ENCODE peak calls at places on chromosome 5, in five cellular contexts. S, V, E, H and X are unnamed samples.

GRCh38 chr5:136020383-136021015 is 8.3 kb upstream of the TGFBI start:
- DNase-seq in H (peak), S (peak), V (peak), E (peak), X (peak)

GRCh38 chr5:38923661-38924451 is 78.0 kb downstream of the OSMR start:
- DNase-seq in H (no peak), V (peak), S (no peak), E (peak), X (peak)

GRCh38 chr5:181152406-181152805 is 5.0 kb downstream of the OR2V2 start:
- DNase-seq in V (no peak), S (no peak), H (peak), E (no peak), X (no peak)

GRCh38 chr5:127696688-127697087 is 6.5 kb upstream of the CCDC192 start:
- DNase-seq in H (peak), E (peak), S (peak), V (no peak), X (no peak)

GRCh38 chr5:141714542-141715303 is 32.7 kb upstream of the ARAP3 start:
- DNase-seq in H (peak), V (no peak), S (peak), E (no peak), X (no peak)

GRCh38 chr5:1220831-1221230 is 4.3 kb upstream of the SLC6A18 start:
- DNase-seq in E (no peak), S (no peak), H (no peak), V (no peak), X (no peak)

GRCh38 chr5:60334281-60334713 is 365.7 kb downstream of the DEPDC1B start:
- DNase-seq in H (no peak), E (peak), V (peak), S (peak), X (peak)

GRCh38 chr5:95988877-95989276 is 27.2 kb upstream of the ELL2 start:
- DNase-seq in E (no peak), H (no peak), S (no peak), V (no peak), X (no peak)

GRCh38 chr5:151123897-151124751 is 33.5 kb downstream of the ANXA6 start:
- DNase-seq in E (peak), S (peak), H (peak), V (peak), X (peak)

GRCh38 chr5:124962735-124963134 is 216.3 kb upstream of the ZNF608 start:
- DNase-seq in V (no peak), H (no peak), E (no peak), S (no peak), X (no peak)

GRCh38 chr5:69288668-69289067 is 43.9 kb downstream of the CCDC125 start:
- DNase-seq in H (no peak), V (no peak), S (no peak), E (no peak), X (no peak)

GRCh38 chr5:2295476-2295875 is 412.8 kb upstream of the IRX4 start:
- DNase-seq in E (no peak), H (no peak), S (no peak), V (no peak), X (no peak)

GRCh38 chr5:24909210-24909609 is 264.4 kb upstream of the CDH10 start:
- DNase-seq in E (no peak), V (no peak), H (no peak), S (no peak), X (no peak)

GRCh38 chr5:163193886-163194285 is 243.5 kb upstream of the CCNG1 start:
- DNase-seq in H (no peak), V (no peak), E (no peak), S (no peak), X (no peak)

GRCh38 chr5:138148811-138149210 is 9.6 kb upstream of the NME5 start:
- DNase-seq in V (peak), E (peak), S (peak), H (peak), X (peak)